ENCODE peak calls at places on chromosomes 4 and X, in six cellular contexts. One of them, this sample, is unnamed.
A peak's percentile ranks its signal among the peaks of the same experiment; 100 is the strongest.

GRCh38 chr4:128725405-128725804 is 84.1 kb upstream of the JADE1 start:
- DNase-seq in A549: no peak
- DNase-seq in endothelial cell of umbilical vein: no peak
- DNase-seq in K562: no peak
- DNase-seq in HepG2: peak; percentile 61
- DNase-seq in GM12878: no peak
- DNase-seq in this sample: no peak

GRCh38 chr4:186657766-186658165 is 65.9 kb downstream of the FAT1 start:
- DNase-seq in A549: no peak
- DNase-seq in endothelial cell of umbilical vein: no peak
- DNase-seq in K562: no peak
- DNase-seq in HepG2: peak; percentile 48
- DNase-seq in GM12878: no peak
- DNase-seq in this sample: no peak

GRCh38 chrX:136212557-136213111 is 38.6 kb downstream of the MAP7D3 start:
- DNase-seq in A549: no peak
- DNase-seq in endothelial cell of umbilical vein: no peak
- DNase-seq in K562: no peak
- DNase-seq in HepG2: no peak
- DNase-seq in GM12878: no peak
- DNase-seq in this sample: no peak

GRCh38 chr4:177569443-177569842 is 127.2 kb upstream of the AGA start:
- DNase-seq in A549: no peak
- DNase-seq in endothelial cell of umbilical vein: no peak
- DNase-seq in K562: no peak
- DNase-seq in HepG2: no peak
- DNase-seq in GM12878: no peak
- DNase-seq in this sample: no peak

GRCh38 chr4:8682725-8683124 is 90.2 kb downstream of the CPZ start:
- DNase-seq in A549: no peak
- DNase-seq in endothelial cell of umbilical vein: no peak
- DNase-seq in K562: no peak
- DNase-seq in HepG2: no peak
- DNase-seq in GM12878: no peak
- DNase-seq in this sample: no peak

GRCh38 chr4:182916483-182917181 is 554 bp downstream of the DCTD start:
- DNase-seq in A549: peak; percentile 47
- DNase-seq in endothelial cell of umbilical vein: peak; percentile 53
- DNase-seq in K562: no peak
- DNase-seq in HepG2: no peak
- DNase-seq in GM12878: no peak
- DNase-seq in this sample: peak; percentile 62

GRCh38 chr4:67727124-67727850 is 26.3 kb upstream of the UBA6 start:
- DNase-seq in A549: peak; percentile 21
- DNase-seq in endothelial cell of umbilical vein: peak; percentile 29
- DNase-seq in K562: no peak
- DNase-seq in HepG2: no peak
- DNase-seq in GM12878: no peak
- DNase-seq in this sample: no peak

GRCh38 chr4:3786196-3786869 is 20.1 kb downstream of the ADRA2C start:
- DNase-seq in A549: peak; percentile 45
- DNase-seq in endothelial cell of umbilical vein: no peak
- DNase-seq in K562: no peak
- DNase-seq in HepG2: peak; percentile 59
- DNase-seq in GM12878: no peak
- DNase-seq in this sample: no peak

GRCh38 chr4:185774815-185775684 is 36.9 kb downstream of the SORBS2 start:
- DNase-seq in A549: peak; percentile 15
- DNase-seq in endothelial cell of umbilical vein: peak; percentile 92
- DNase-seq in K562: no peak
- DNase-seq in HepG2: no peak
- DNase-seq in GM12878: no peak
- DNase-seq in this sample: no peak

GRCh38 chrX:118115948-118116307 is 682 bp downstream of the KLHL13 start:
- DNase-seq in A549: no peak
- DNase-seq in endothelial cell of umbilical vein: no peak
- DNase-seq in K562: no peak
- DNase-seq in HepG2: no peak
- DNase-seq in GM12878: no peak
- DNase-seq in this sample: no peak

GRCh38 chr4:122481766-122482405 is 25.4 kb upstream of the IL2 start:
- DNase-seq in A549: no peak
- DNase-seq in endothelial cell of umbilical vein: no peak
- DNase-seq in K562: no peak
- DNase-seq in HepG2: no peak
- DNase-seq in GM12878: no peak
- DNase-seq in this sample: no peak

GRCh38 chr4:1026115-1026514 is 14.7 kb downstream of the FGFRL1 start:
- DNase-seq in A549: no peak
- DNase-seq in endothelial cell of umbilical vein: no peak
- DNase-seq in K562: peak; percentile 35
- DNase-seq in HepG2: no peak
- DNase-seq in GM12878: peak; percentile 56
- DNase-seq in this sample: no peak

GRCh38 chrX:36898301-36898700 is 109.9 kb upstream of the FAM47C start:
- DNase-seq in A549: peak; percentile 10
- DNase-seq in endothelial cell of umbilical vein: peak; percentile 1
- DNase-seq in K562: no peak
- DNase-seq in HepG2: peak; percentile 0
- DNase-seq in GM12878: no peak
- DNase-seq in this sample: peak; percentile 24

GRCh38 chr4:38562751-38563198 is 101.2 kb upstream of the KLF3 start:
- DNase-seq in A549: peak; percentile 5
- DNase-seq in endothelial cell of umbilical vein: peak; percentile 19
- DNase-seq in K562: no peak
- DNase-seq in HepG2: peak; percentile 18
- DNase-seq in GM12878: no peak
- DNase-seq in this sample: peak; percentile 20

GRCh38 chrX:149699761-149700160 is 12.1 kb upstream of the MAGEA11 start:
- DNase-seq in A549: no peak
- DNase-seq in endothelial cell of umbilical vein: no peak
- DNase-seq in K562: no peak
- DNase-seq in HepG2: no peak
- DNase-seq in GM12878: no peak
- DNase-seq in this sample: peak; percentile 51

GRCh38 chrX:10904220-10904619 is 206.9 kb upstream of the HCCS start:
- DNase-seq in A549: no peak
- DNase-seq in endothelial cell of umbilical vein: no peak
- DNase-seq in K562: no peak
- DNase-seq in HepG2: no peak
- DNase-seq in GM12878: no peak
- DNase-seq in this sample: no peak

GRCh38 chrX:20263474-20263873 is 3.2 kb downstream of the RPS6KA3 start:
- DNase-seq in A549: peak; percentile 29
- DNase-seq in endothelial cell of umbilical vein: peak; percentile 25
- DNase-seq in K562: no peak
- DNase-seq in HepG2: no peak
- DNase-seq in GM12878: no peak
- DNase-seq in this sample: peak; percentile 26

GRCh38 chr4:164937576-164938270 is 39.7 kb downstream of the TRIM61 start:
- DNase-seq in A549: no peak
- DNase-seq in endothelial cell of umbilical vein: no peak
- DNase-seq in K562: no peak
- DNase-seq in HepG2: peak; percentile 12
- DNase-seq in GM12878: peak; percentile 25
- DNase-seq in this sample: no peak

GRCh38 chr4:56530269-56531148 is 24.9 kb downstream of the ARL9 start:
- DNase-seq in A549: peak; percentile 66
- DNase-seq in endothelial cell of umbilical vein: peak; percentile 72
- DNase-seq in K562: peak; percentile 99
- DNase-seq in HepG2: peak; percentile 12
- DNase-seq in GM12878: no peak
- DNase-seq in this sample: peak; percentile 59

GRCh38 chr4:119785963-119786362 is 157.4 kb upstream of the PDE5A start:
- DNase-seq in A549: peak; percentile 25
- DNase-seq in endothelial cell of umbilical vein: peak; percentile 20
- DNase-seq in K562: no peak
- DNase-seq in HepG2: peak; percentile 3
- DNase-seq in GM12878: no peak
- DNase-seq in this sample: no peak

GRCh38 chr4:159146007-159146330 is 43.1 kb downstream of the RAPGEF2 start:
- DNase-seq in A549: no peak
- DNase-seq in endothelial cell of umbilical vein: peak; percentile 43
- DNase-seq in K562: no peak
- DNase-seq in HepG2: no peak
- DNase-seq in GM12878: no peak
- DNase-seq in this sample: no peak

GRCh38 chr4:152531479-152531878 is 4.4 kb downstream of the FBXW7 start:
- DNase-seq in A549: no peak
- DNase-seq in endothelial cell of umbilical vein: no peak
- DNase-seq in K562: no peak
- DNase-seq in HepG2: no peak
- DNase-seq in GM12878: no peak
- DNase-seq in this sample: no peak

GRCh38 chrX:15451913-15452312 is 41.2 kb downstream of the PIR start:
- DNase-seq in A549: no peak
- DNase-seq in endothelial cell of umbilical vein: no peak
- DNase-seq in K562: no peak
- DNase-seq in HepG2: no peak
- DNase-seq in GM12878: no peak
- DNase-seq in this sample: no peak

GRCh38 chr4:169009281-169010124 is 552 bp downstream of the CBR4 start:
- DNase-seq in A549: peak; percentile 66
- DNase-seq in endothelial cell of umbilical vein: peak; percentile 66
- DNase-seq in K562: peak; percentile 43
- DNase-seq in HepG2: peak; percentile 63
- DNase-seq in GM12878: no peak
- DNase-seq in this sample: peak; percentile 77

GRCh38 chrX:1093112-1093511 is 119.3 kb downstream of the CRLF2 start:
- DNase-seq in A549: no peak
- DNase-seq in endothelial cell of umbilical vein: no peak
- DNase-seq in K562: no peak
- DNase-seq in HepG2: no peak
- DNase-seq in GM12878: no peak
- DNase-seq in this sample: no peak

GRCh38 chrX:40646489-40647306 is 663 bp downstream of the CXorf38 start:
- DNase-seq in A549: peak; percentile 10
- DNase-seq in endothelial cell of umbilical vein: peak; percentile 24
- DNase-seq in K562: peak; percentile 72
- DNase-seq in HepG2: no peak
- DNase-seq in GM12878: no peak
- DNase-seq in this sample: peak; percentile 62

GRCh38 chr4:23759066-23759465 is 130.8 kb downstream of the PPARGC1A start:
- DNase-seq in A549: no peak
- DNase-seq in endothelial cell of umbilical vein: no peak
- DNase-seq in K562: no peak
- DNase-seq in HepG2: no peak
- DNase-seq in GM12878: no peak
- DNase-seq in this sample: no peak

GRCh38 chr4:23750125-23750524 is 139.7 kb downstream of the PPARGC1A start:
- DNase-seq in A549: no peak
- DNase-seq in endothelial cell of umbilical vein: no peak
- DNase-seq in K562: no peak
- DNase-seq in HepG2: no peak
- DNase-seq in GM12878: no peak
- DNase-seq in this sample: no peak

GRCh38 chr4:23754688-23755087 is 135.2 kb downstream of the PPARGC1A start:
- DNase-seq in A549: no peak
- DNase-seq in endothelial cell of umbilical vein: no peak
- DNase-seq in K562: no peak
- DNase-seq in HepG2: no peak
- DNase-seq in GM12878: no peak
- DNase-seq in this sample: no peak
- TF ChIP-seq MYC in A549: no peak
- TF ChIP-seq MYC in endothelial cell of umbilical vein: no peak
- TF ChIP-seq MYC in K562: no peak
- TF ChIP-seq MYC in HepG2: no peak
- TF ChIP-seq MYC in GM12878: no peak
- TF ChIP-seq MYC in this sample: no peak

GRCh38 chr4:12724520-12724919 is 759.6 kb downstream of the RAB28 start:
- DNase-seq in A549: no peak
- DNase-seq in endothelial cell of umbilical vein: peak; percentile 15
- DNase-seq in K562: no peak
- DNase-seq in HepG2: peak; percentile 3
- DNase-seq in GM12878: no peak
- DNase-seq in this sample: peak; percentile 42
- H3K4me3 ChIP-seq in A549: no peak overlapping the region
- H3K4me3 ChIP-seq in endothelial cell of umbilical vein: no peak overlapping the region
- H3K4me3 ChIP-seq in K562: no peak overlapping the region
- H3K4me3 ChIP-seq in HepG2: no peak overlapping the region
- H3K4me3 ChIP-seq in GM12878: no peak overlapping the region
- H3K4me3 ChIP-seq in this sample: no peak overlapping the region

DNA sequence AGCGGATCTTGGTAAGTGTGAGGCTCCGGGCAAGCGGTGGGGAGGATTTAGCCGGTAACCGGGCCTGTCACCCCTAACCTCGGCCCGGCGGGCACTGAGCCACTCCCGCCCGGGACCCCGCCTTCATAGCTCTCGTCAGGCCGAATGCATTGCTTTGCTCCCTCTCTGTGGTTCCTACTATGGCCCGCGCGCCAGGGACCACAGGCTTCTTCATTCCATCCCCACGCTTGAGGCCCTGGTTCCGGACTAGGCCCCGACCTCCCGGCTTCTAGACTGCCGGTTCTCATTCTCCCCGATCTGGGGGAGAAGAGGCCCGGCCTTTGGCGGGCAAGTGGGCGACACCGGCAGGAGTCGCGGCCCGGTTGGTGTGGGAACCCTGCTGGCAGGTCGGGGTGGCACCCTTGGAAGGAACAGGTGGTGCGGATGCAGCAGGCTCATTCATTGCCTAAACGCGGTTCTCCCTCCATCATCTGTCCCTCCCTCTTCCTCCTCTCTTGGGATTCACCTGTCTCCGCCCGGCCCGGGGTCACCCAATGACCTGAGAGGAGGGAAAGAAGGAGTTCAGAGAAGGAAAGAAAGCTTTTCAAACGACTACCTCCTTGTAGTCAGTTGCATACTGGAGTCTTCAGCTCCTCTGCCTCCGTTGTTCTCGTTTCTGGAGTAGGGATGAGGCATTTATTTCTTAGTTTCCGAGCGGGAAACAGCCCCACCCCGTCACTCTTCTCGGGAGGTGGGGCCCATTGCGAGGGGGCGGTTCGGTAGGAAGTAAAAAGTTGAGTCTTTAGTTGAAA is at the start of gene NDUFC1:
- DNase-seq in A549: peak; percentile 59
- DNase-seq in endothelial cell of umbilical vein: peak; percentile 65
- DNase-seq in K562: peak; percentile 58
- DNase-seq in HepG2: peak; percentile 52
- DNase-seq in GM12878: peak; percentile 41
- DNase-seq in this sample: peak; percentile 79
- TF ChIP-seq POLR2A in A549: no peak
- TF ChIP-seq POLR2A in endothelial cell of umbilical vein: peak; percentile 31
- TF ChIP-seq POLR2A in K562: no peak
- TF ChIP-seq POLR2A in HepG2: no peak
- TF ChIP-seq POLR2A in GM12878: no peak
- TF ChIP-seq POLR2A in this sample: no peak

GRCh38 chr4:6043188-6043587 is 25.0 kb upstream of the C4orf50 start:
- DNase-seq in A549: no peak
- DNase-seq in endothelial cell of umbilical vein: no peak
- DNase-seq in K562: no peak
- DNase-seq in HepG2: no peak
- DNase-seq in GM12878: no peak
- DNase-seq in this sample: no peak
- TF ChIP-seq MYC in A549: no peak
- TF ChIP-seq MYC in endothelial cell of umbilical vein: no peak
- TF ChIP-seq MYC in K562: no peak
- TF ChIP-seq MYC in HepG2: no peak
- TF ChIP-seq MYC in GM12878: no peak
- TF ChIP-seq MYC in this sample: no peak

This sample was measured in NB4.